ENCODE peak calls at places on chromosomes 13 and 19, in nine cellular contexts. X is hepatocyte, H is IMR-90, Y is A549, M is right lobe of liver, T is ascending aorta, R is adrenal gland, Q is SK-N-SH, S is left ventricle myocardium inferior. N is an unnamed sample.

GRCh38 chr13:113166266-113166665 is 7.8 kb downstream of the PROZ start:
- DNase-seq in X (no peak), H (no peak), Y (no peak), M (no peak), T (peak; percentile 40), R (no peak), Q (no peak), S (no peak), N (no peak)

GRCh38 chr19:33621811-33622504 is at the start of gene CHST8:
- DNase-seq in X (peak; percentile 61), H (no peak), Y (no peak), M (peak; percentile 56), T (no peak), R (no peak), Q (peak; percentile 93), S (peak; percentile 40), N (peak; percentile 87)

GRCh38 chr19:35330475-35330874 is 1.5 kb downstream of the CD22 start:
- DNase-seq in X (no peak), H (no peak), Y (no peak), M (no peak), T (no peak), R (no peak), Q (no peak), S (no peak), N (no peak)

GRCh38 chr13:39886336-39886735 is 230.9 kb downstream of the COG6 start:
- DNase-seq in X (no peak), H (no peak), Y (no peak), M (no peak), T (no peak), R (no peak), Q (no peak), S (no peak), N (no peak)

GRCh38 chr13:113113846-113114271 is 8.3 kb downstream of the F7 start:
- DNase-seq in X (no peak), H (no peak), Y (no peak), M (no peak), T (peak; percentile 31), R (peak; percentile 1), Q (no peak), S (no peak), N (no peak)

GRCh38 chr19:4775627-4776152 is 15.8 kb upstream of the FEM1A start:
- DNase-seq in X (no peak), H (no peak), Y (no peak), M (no peak), T (no peak), R (no peak), Q (no peak), S (no peak), N (no peak)

GRCh38 chr13:80742027-80742426 is 401.1 kb upstream of the SPRY2 start:
- DNase-seq in X (no peak), H (no peak), Y (no peak), M (no peak), T (no peak), R (no peak), Q (no peak), S (no peak), N (no peak)

GRCh38 chr13:63605962-63606361 is 2190.3 kb upstream of the PCDH20 start:
- DNase-seq in X (no peak), H (peak; percentile 55), Y (no peak), M (no peak), T (no peak), R (no peak), Q (no peak), S (no peak), N (no peak)

GRCh38 chr19:8491574-8491973 is 10.9 kb downstream of the PRAM1 start:
- DNase-seq in X (no peak), H (no peak), Y (no peak), M (no peak), T (no peak), R (no peak), Q (no peak), S (no peak), N (no peak)

GRCh38 chr13:103973740-103974139 is 907.5 kb upstream of the SLC10A2 start:
- DNase-seq in X (no peak), H (no peak), Y (no peak), M (no peak), T (no peak), R (no peak), Q (no peak), S (no peak), N (no peak)

GRCh38 chr19:566403-566802 is 6.0 kb upstream of the BSG start:
- DNase-seq in X (peak; percentile 69), H (peak; percentile 31), Y (no peak), M (peak; percentile 35), T (no peak), R (peak; percentile 42), Q (peak; percentile 68), S (no peak), N (peak; percentile 68)

GRCh38 chr19:6476155-6476895 is 5.3 kb downstream of the DENND1C start:
- DNase-seq in X (peak; percentile 96), H (peak; percentile 10), Y (peak; percentile 59), M (peak; percentile 93), T (no peak), R (peak; percentile 97), Q (peak; percentile 96), S (peak; percentile 33), N (peak; percentile 95)

GRCh38 chr19:14072535-14073231 is at the start of gene MISP3:
- DNase-seq in X (peak; percentile 82), H (no peak), Y (no peak), M (peak; percentile 87), T (no peak), R (no peak), Q (peak; percentile 46), S (peak; percentile 49), N (peak; percentile 47)

GRCh38 chr13:32587014-32587773 is 942 bp downstream of the PDS5B start:
- DNase-seq in X (peak; percentile 90), H (peak; percentile 62), Y (peak; percentile 10), M (peak; percentile 87), T (peak; percentile 81), R (peak; percentile 64), Q (peak; percentile 86), S (peak; percentile 75), N (peak; percentile 85)

GRCh38 chr13:30610311-30610710 is 7.4 kb upstream of the USPL1 start:
- DNase-seq in X (no peak), H (no peak), Y (no peak), M (no peak), T (no peak), R (no peak), Q (no peak), S (no peak), N (no peak)

GRCh38 chr13:74770361-74770760 is 636.2 kb upstream of the KLF12 start:
- DNase-seq in X (no peak), H (peak; percentile 94), Y (no peak), M (no peak), T (no peak), R (no peak), Q (no peak), S (no peak), N (no peak)

GRCh38 chr19:4455742-4456565 is 1.6 kb downstream of the UBXN6 start:
- DNase-seq in X (peak; percentile 79), H (peak; percentile 84), Y (no peak), M (no peak), T (peak; percentile 65), R (peak; percentile 96), Q (peak; percentile 49), S (peak; percentile 78), N (peak; percentile 48)

GRCh38 chr19:47421844-47422395 is 2.6 kb upstream of the MEIS3 start:
- DNase-seq in X (peak; percentile 44), H (no peak), Y (no peak), M (no peak), T (no peak), R (no peak), Q (peak; percentile 90), S (no peak), N (peak; percentile 86)

GRCh38 chr13:94325660-94326059 is 153.8 kb downstream of the DCT start:
- DNase-seq in X (no peak), H (peak; percentile 17), Y (no peak), M (no peak), T (no peak), R (peak; percentile 41), Q (no peak), S (no peak), N (no peak)

GRCh38 chr13:94325148-94325528 is 154.3 kb downstream of the DCT start:
- DNase-seq in X (no peak), H (no peak), Y (no peak), M (no peak), T (no peak), R (no peak), Q (no peak), S (no peak), N (no peak)

GRCh38 chr13:94324409-94325147 is 154.9 kb downstream of the DCT start:
- DNase-seq in X (no peak), H (no peak), Y (no peak), M (no peak), T (no peak), R (no peak), Q (no peak), S (no peak), N (no peak)

GRCh38 chr13:94323746-94324408 is 155.6 kb downstream of the DCT start:
- DNase-seq in X (no peak), H (no peak), Y (no peak), M (no peak), T (no peak), R (no peak), Q (no peak), S (no peak), N (no peak)

GRCh38 chr13:94322925-94323324 is 156.6 kb downstream of the DCT start:
- DNase-seq in X (no peak), H (no peak), Y (no peak), M (no peak), T (no peak), R (no peak), Q (no peak), S (no peak), N (peak; percentile 48)
- H3K4me1 ChIP-seq in X (peaks cover 2% of the 10 kb centered on the region), H (peaks cover 9% of the 10 kb centered on the region), Y (no peaks in the 10 kb centered on the region), M (no peaks in the 10 kb centered on the region), T (no peaks in the 10 kb centered on the region), R (peaks cover 14% of the 10 kb centered on the region), Q (no peaks in the 10 kb centered on the region), S (no peaks in the 10 kb centered on the region), N (peaks cover 5% of the 10 kb centered on the region)

GRCh38 chr13:110507678-110508381 is 53.7 kb downstream of the RAB20 start:
- DNase-seq in X (peak; percentile 38), H (no peak), Y (peak; percentile 16), M (peak; percentile 85), T (no peak), R (no peak), Q (no peak), S (peak; percentile 63), N (no peak)
- TF ChIP-seq CTCF in X (peak; percentile 4), H (no peak), Y (no peak), M (peak; percentile 48), T (no peak), R (no peak), Q (no peak), S (peak; percentile 41), N (peak; percentile 4)

GRCh38 chr19:11587302-11587972 is 9.8 kb upstream of the ZNF627 start:
- DNase-seq in X (peak; percentile 83), H (peak; percentile 60), Y (peak; percentile 48), M (peak; percentile 67), T (peak; percentile 82), R (peak; percentile 70), Q (peak; percentile 85), S (peak; percentile 74), N (peak; percentile 82)
- H3K4me3 ChIP-seq in X (no peak overlapping the region), H (no peak overlapping the region), Y (no peak overlapping the region), M (no peak overlapping the region), T (no peak overlapping the region), R (no peak overlapping the region), Q (peak overlapping the region; percentile 57), S (no peak overlapping the region), N (peak overlapping the region; percentile 33)

DNA sequence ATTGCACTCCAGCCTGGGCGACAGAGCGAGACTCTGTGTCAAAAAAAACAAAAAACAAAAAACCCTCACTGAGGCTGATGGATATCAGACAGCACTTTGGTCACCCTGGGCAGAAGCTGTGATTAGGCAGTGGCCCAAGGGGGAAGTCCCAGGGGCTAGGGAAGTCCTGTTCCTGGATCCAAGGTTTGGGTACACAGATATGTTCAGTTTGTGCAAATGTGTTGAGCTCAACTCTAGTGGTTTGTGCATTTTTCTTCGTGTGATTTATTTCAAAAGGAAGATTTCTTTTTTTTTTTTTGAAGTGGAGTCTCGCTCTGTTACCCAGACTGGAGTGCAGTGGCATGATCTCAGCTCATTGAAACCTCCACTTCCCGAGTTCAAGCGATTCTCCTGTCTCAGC is 12.3 kb downstream of the MEF2B start:
- DNase-seq in X (no peak), H (no peak), Y (no peak), M (no peak), T (no peak), R (no peak), Q (no peak), S (no peak), N (no peak)
- H3K4me1 ChIP-seq in X (no peaks in the 10 kb centered on the region), H (no peaks in the 10 kb centered on the region), Y (no peaks in the 10 kb centered on the region), M (no peaks in the 10 kb centered on the region), T (no peaks in the 10 kb centered on the region), R (no peaks in the 10 kb centered on the region), Q (no peaks in the 10 kb centered on the region), S (no peaks in the 10 kb centered on the region), N (no peaks in the 10 kb centered on the region)